ENCODE peak calls at places on chromosomes 3 and 15, in five cellular contexts. One of them, this sample, is unnamed.

GRCh38 chr3:115989927-115990326 is 366.6 kb downstream of the GAP43 start:
- DNase-seq in HEK293T: no peak
- DNase-seq in H1: no peak
- DNase-seq in NT2/D1: no peak
- DNase-seq in GM12878: no peak
- DNase-seq in this sample: no peak

GRCh38 chr3:16033889-16034687 is 140.4 kb upstream of the GALNT15 start:
- DNase-seq in HEK293T: no peak
- DNase-seq in H1: no peak
- DNase-seq in NT2/D1: no peak
- DNase-seq in GM12878: no peak
- DNase-seq in this sample: no peak

GRCh38 chr15:70650567-70650966 is 112.8 kb downstream of the UACA start:
- DNase-seq in HEK293T: no peak
- DNase-seq in H1: no peak
- DNase-seq in NT2/D1: no peak
- DNase-seq in GM12878: no peak
- DNase-seq in this sample: no peak

GRCh38 chr3:173983353-173983752 is 585.8 kb downstream of the NLGN1 start:
- DNase-seq in HEK293T: no peak
- DNase-seq in H1: no peak
- DNase-seq in NT2/D1: no peak
- DNase-seq in GM12878: no peak
- DNase-seq in this sample: no peak

GRCh38 chr3:155342344-155342743 is 48.9 kb upstream of the STRIT1 start:
- DNase-seq in HEK293T: no peak
- DNase-seq in H1: no peak
- DNase-seq in NT2/D1: no peak
- DNase-seq in GM12878: no peak
- DNase-seq in this sample: no peak

GRCh38 chr3:132435239-132435910 is 18.1 kb downstream of the DNAJC13 start:
- DNase-seq in HEK293T: no peak
- DNase-seq in H1: no peak
- DNase-seq in NT2/D1: no peak
- DNase-seq in GM12878: no peak
- DNase-seq in this sample: no peak

GRCh38 chr3:124671123-124671522 is 59.1 kb upstream of the UMPS start:
- DNase-seq in HEK293T: no peak
- DNase-seq in H1: no peak
- DNase-seq in NT2/D1: no peak
- DNase-seq in GM12878: no peak
- DNase-seq in this sample: no peak

GRCh38 chr3:57309769-57310168 is 17.3 kb upstream of the ASB14 start:
- DNase-seq in HEK293T: no peak
- DNase-seq in H1: no peak
- DNase-seq in NT2/D1: no peak
- DNase-seq in GM12878: no peak
- DNase-seq in this sample: no peak

GRCh38 chr3:149486726-149487125 is 12.2 kb downstream of the TM4SF4 start:
- DNase-seq in HEK293T: no peak
- DNase-seq in H1: no peak
- DNase-seq in NT2/D1: no peak
- DNase-seq in GM12878: no peak
- DNase-seq in this sample: no peak

GRCh38 chr3:179451335-179452165 is at the start of gene GNB4:
- DNase-seq in HEK293T: peak
- DNase-seq in H1: peak
- DNase-seq in NT2/D1: peak
- DNase-seq in GM12878: no peak
- DNase-seq in this sample: no peak

GRCh38 chr3:54949491-54950044 is 21.7 kb upstream of the LRTM1 start:
- DNase-seq in HEK293T: no peak
- DNase-seq in H1: no peak
- DNase-seq in NT2/D1: no peak
- DNase-seq in GM12878: no peak
- DNase-seq in this sample: no peak

GRCh38 chr3:10374311-10374710 is 53.4 kb upstream of the SEC13 start:
- DNase-seq in HEK293T: no peak
- DNase-seq in H1: no peak
- DNase-seq in NT2/D1: no peak
- DNase-seq in GM12878: no peak
- DNase-seq in this sample: no peak

GRCh38 chr3:183454064-183454463 is 25.6 kb upstream of the MCF2L2 start:
- DNase-seq in HEK293T: no peak
- DNase-seq in H1: no peak
- DNase-seq in NT2/D1: no peak
- DNase-seq in GM12878: no peak
- DNase-seq in this sample: no peak

GRCh38 chr3:155744626-155745324 is at the start of gene PLCH1:
- DNase-seq in HEK293T: peak
- DNase-seq in H1: peak
- DNase-seq in NT2/D1: peak
- DNase-seq in GM12878: no peak
- DNase-seq in this sample: peak

GRCh38 chr15:63615935-63616334 is 18.7 kb downstream of the FBXL22 start:
- DNase-seq in HEK293T: no peak
- DNase-seq in H1: no peak
- DNase-seq in NT2/D1: no peak
- DNase-seq in GM12878: no peak
- DNase-seq in this sample: no peak

GRCh38 chr3:71214797-71215196 is 368.7 kb downstream of the FOXP1 start:
- DNase-seq in HEK293T: no peak
- DNase-seq in H1: no peak
- DNase-seq in NT2/D1: no peak
- DNase-seq in GM12878: no peak
- DNase-seq in this sample: no peak

GRCh38 chr3:88957751-88958452 is 149.5 kb upstream of the EPHA3 start:
- DNase-seq in HEK293T: no peak
- DNase-seq in H1: no peak
- DNase-seq in NT2/D1: no peak
- DNase-seq in GM12878: no peak
- DNase-seq in this sample: no peak

GRCh38 chr3:148319161-148319915 is 378.4 kb upstream of the AGTR1 start:
- DNase-seq in HEK293T: no peak
- DNase-seq in H1: no peak
- DNase-seq in NT2/D1: no peak
- DNase-seq in GM12878: peak
- DNase-seq in this sample: no peak

GRCh38 chr3:66406186-66406585 is 94.6 kb downstream of the LRIG1 start:
- DNase-seq in HEK293T: no peak
- DNase-seq in H1: no peak
- DNase-seq in NT2/D1: no peak
- DNase-seq in GM12878: no peak
- DNase-seq in this sample: no peak

GRCh38 chr15:75640483-75641175 is 605 bp upstream of the IMP3 start:
- DNase-seq in HEK293T: no peak
- DNase-seq in H1: no peak
- DNase-seq in NT2/D1: no peak
- DNase-seq in GM12878: peak
- DNase-seq in this sample: peak

GRCh38 chr15:76185716-76186115 is 125.6 kb downstream of the ETFA start:
- DNase-seq in HEK293T: peak
- DNase-seq in H1: peak
- DNase-seq in NT2/D1: peak
- DNase-seq in GM12878: no peak
- DNase-seq in this sample: peak

GRCh38 chr15:98416222-98416835 is 232.0 kb upstream of the IGF1R start:
- DNase-seq in HEK293T: no peak
- DNase-seq in H1: no peak
- DNase-seq in NT2/D1: no peak
- DNase-seq in GM12878: no peak
- DNase-seq in this sample: no peak

GRCh38 chr3:129440648-129441190 is 695 bp downstream of the IFT122 start:
- DNase-seq in HEK293T: no peak
- DNase-seq in H1: no peak
- DNase-seq in NT2/D1: no peak
- DNase-seq in GM12878: no peak
- DNase-seq in this sample: no peak

GRCh38 chr3:192273611-192274010 is 453.7 kb downstream of the FGF12 start:
- DNase-seq in HEK293T: no peak
- DNase-seq in H1: no peak
- DNase-seq in NT2/D1: no peak
- DNase-seq in GM12878: no peak
- DNase-seq in this sample: no peak

GRCh38 chr15:25899870-25900269 is 36.7 kb upstream of the ATP10A start:
- DNase-seq in HEK293T: no peak
- DNase-seq in H1: no peak
- DNase-seq in NT2/D1: no peak
- DNase-seq in GM12878: no peak
- DNase-seq in this sample: no peak

GRCh38 chr3:151203053-151203420 is at the start of gene GPR171:
- DNase-seq in HEK293T: no peak
- DNase-seq in H1: no peak
- DNase-seq in NT2/D1: no peak
- DNase-seq in GM12878: peak
- DNase-seq in this sample: no peak

GRCh38 chr15:67465196-67465952 is 55.6 kb upstream of the C15orf61 start:
- DNase-seq in HEK293T: no peak
- DNase-seq in H1: no peak
- DNase-seq in NT2/D1: no peak
- DNase-seq in GM12878: no peak
- DNase-seq in this sample: no peak

GRCh38 chr3:24683511-24684384 is 189.1 kb upstream of the THRB start:
- DNase-seq in HEK293T: peak
- DNase-seq in H1: no peak
- DNase-seq in NT2/D1: no peak
- DNase-seq in GM12878: no peak
- DNase-seq in this sample: peak

GRCh38 chr3:23819599-23820360 is 14.0 kb downstream of the UBE2E1 start:
- DNase-seq in HEK293T: no peak
- DNase-seq in H1: no peak
- DNase-seq in NT2/D1: no peak
- DNase-seq in GM12878: no peak
- DNase-seq in this sample: no peak

GRCh38 chr3:143832433-143832832 is 15.8 kb downstream of the SLC9A9 start:
- DNase-seq in HEK293T: no peak
- DNase-seq in H1: no peak
- DNase-seq in NT2/D1: no peak
- DNase-seq in GM12878: no peak
- DNase-seq in this sample: no peak

GRCh38 chr3:15405448-15406050 is 21.8 kb downstream of the METTL6 start:
- DNase-seq in HEK293T: peak
- DNase-seq in H1: no peak
- DNase-seq in NT2/D1: peak
- DNase-seq in GM12878: no peak
- DNase-seq in this sample: peak

GRCh38 chr3:61997112-61997511 is 376.2 kb downstream of the FEZF2 start:
- DNase-seq in HEK293T: no peak
- DNase-seq in H1: no peak
- DNase-seq in NT2/D1: no peak
- DNase-seq in GM12878: no peak
- DNase-seq in this sample: no peak

GRCh38 chr3:62833538-62833937 is 41.7 kb downstream of the CADPS start:
- DNase-seq in HEK293T: peak
- DNase-seq in H1: no peak
- DNase-seq in NT2/D1: peak
- DNase-seq in GM12878: no peak
- DNase-seq in this sample: peak

GRCh38 chr15:88391700-88392099 is 75.5 kb downstream of the MRPL46 start:
- DNase-seq in HEK293T: no peak
- DNase-seq in H1: no peak
- DNase-seq in NT2/D1: no peak
- DNase-seq in GM12878: no peak
- DNase-seq in this sample: no peak
- TF ChIP-seq SUZ12 in HEK293T: no peak
- TF ChIP-seq SUZ12 in H1: no peak
- TF ChIP-seq SUZ12 in NT2/D1: no peak
- TF ChIP-seq SUZ12 in GM12878: no peak
- TF ChIP-seq SUZ12 in this sample: no peak

DNA sequence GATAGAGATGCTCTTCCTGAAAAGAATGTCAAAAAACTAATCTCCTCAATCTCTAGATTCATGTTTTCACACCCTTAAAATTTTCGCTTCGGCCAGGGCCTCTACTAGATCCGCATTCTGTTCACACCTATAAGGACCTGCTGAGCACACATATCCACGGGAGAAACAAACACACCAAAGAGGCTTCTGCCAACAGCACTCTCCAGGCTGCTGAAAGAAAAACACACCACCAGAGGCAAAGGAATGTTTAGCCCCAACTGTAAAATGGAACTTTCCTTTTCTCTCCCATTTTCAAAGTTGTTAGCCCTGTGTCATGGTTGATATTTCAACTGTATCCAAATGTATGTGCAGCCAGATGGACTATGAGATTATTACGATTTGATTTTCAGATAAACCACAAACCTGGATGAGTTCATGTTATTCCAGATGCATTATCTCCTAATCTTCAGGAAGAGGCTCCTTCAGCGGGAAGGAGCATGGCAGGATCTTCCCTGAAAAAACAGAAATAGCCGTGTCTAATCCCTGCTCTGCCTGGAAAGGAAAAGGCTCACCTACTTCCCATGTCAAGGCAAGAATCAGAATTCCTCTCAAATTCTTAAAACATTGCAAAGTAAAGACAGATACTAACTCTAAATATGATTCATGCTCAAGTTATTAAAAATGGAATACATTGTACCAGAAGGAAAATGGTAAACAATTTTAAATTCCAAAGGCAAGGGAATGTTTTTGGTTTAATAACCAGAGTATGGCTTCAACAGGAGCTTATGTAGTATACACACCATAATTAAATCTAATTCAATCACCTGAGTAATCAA is 442.6 kb upstream of the NR2F2 start:
- DNase-seq in HEK293T: no peak
- DNase-seq in H1: no peak
- DNase-seq in NT2/D1: no peak
- DNase-seq in GM12878: no peak
- DNase-seq in this sample: no peak
- TF ChIP-seq SUZ12 in HEK293T: no peak
- TF ChIP-seq SUZ12 in H1: no peak
- TF ChIP-seq SUZ12 in NT2/D1: no peak
- TF ChIP-seq SUZ12 in GM12878: no peak
- TF ChIP-seq SUZ12 in this sample: no peak

GRCh38 chr3:12831582-12831866 is 9.8 kb downstream of the RPL32 start:
- DNase-seq in HEK293T: no peak
- DNase-seq in H1: no peak
- DNase-seq in NT2/D1: no peak
- DNase-seq in GM12878: no peak
- DNase-seq in this sample: no peak
- TF ChIP-seq SUZ12 in HEK293T: no peak
- TF ChIP-seq SUZ12 in H1: no peak
- TF ChIP-seq SUZ12 in NT2/D1: no peak
- TF ChIP-seq SUZ12 in GM12878: no peak
- TF ChIP-seq SUZ12 in this sample: no peak

GRCh38 chr3:185534511-185534910 is 17.9 kb downstream of the LIPH start:
- DNase-seq in HEK293T: no peak
- DNase-seq in H1: no peak
- DNase-seq in NT2/D1: no peak
- DNase-seq in GM12878: no peak
- DNase-seq in this sample: no peak

GRCh38 chr3:185532881-185533280 is 19.5 kb downstream of the LIPH start:
- DNase-seq in HEK293T: no peak
- DNase-seq in H1: no peak
- DNase-seq in NT2/D1: no peak
- DNase-seq in GM12878: no peak
- DNase-seq in this sample: no peak

GRCh38 chr3:185540705-185541104 is 11.7 kb downstream of the LIPH start:
- DNase-seq in HEK293T: no peak
- DNase-seq in H1: no peak
- DNase-seq in NT2/D1: no peak
- DNase-seq in GM12878: no peak
- DNase-seq in this sample: no peak

GRCh38 chr3:185539934-185540333 is 12.5 kb downstream of the LIPH start:
- DNase-seq in HEK293T: no peak
- DNase-seq in H1: no peak
- DNase-seq in NT2/D1: no peak
- DNase-seq in GM12878: no peak
- DNase-seq in this sample: no peak

GRCh38 chr3:185537369-185537970 is 14.9 kb downstream of the LIPH start:
- DNase-seq in HEK293T: peak
- DNase-seq in H1: no peak
- DNase-seq in NT2/D1: no peak
- DNase-seq in GM12878: peak
- DNase-seq in this sample: peak
- TF ChIP-seq SUZ12 in HEK293T: no peak
- TF ChIP-seq SUZ12 in H1: no peak
- TF ChIP-seq SUZ12 in NT2/D1: no peak
- TF ChIP-seq SUZ12 in GM12878: no peak
- TF ChIP-seq SUZ12 in this sample: no peak